ENCODE peak calls at places on chromosomes 16 and 17, in four cellular contexts. F is mesendoderm, Q is IMR-90, K is H1. X is an unnamed sample.

GRCh38 chr17:50664788-50665458 is 30.2 kb downstream of the ABCC3 start:
- DNase-seq in F (no peak), Q (no peak), K (no peak), X (no peak)

GRCh38 chr17:49509588-49509917 is 14.5 kb downstream of the NGFR start:
- DNase-seq in F (no peak), Q (no peak), K (no peak), X (no peak)

GRCh38 chr17:35968520-35969054 is 12.7 kb downstream of the CCL16 start:
- DNase-seq in F (no peak), Q (no peak), K (no peak), X (no peak)

GRCh38 chr17:16988749-16989229 is 16.9 kb upstream of the TNFRSF13B start:
- DNase-seq in F (no peak), Q (no peak), K (no peak), X (no peak)

GRCh38 chr17:4795168-4795567 is 796 bp upstream of the PSMB6 start:
- DNase-seq in F (no peak), Q (no peak), K (no peak), X (no peak)

GRCh38 chr16:1723450-1724147 is 17.6 kb downstream of the MAPK8IP3 start:
- DNase-seq in F (peak; percentile 33), Q (peak; percentile 32), K (peak; percentile 74), X (no peak)

GRCh38 chr17:64781810-64782555 is 119.9 kb upstream of the SMURF2 start:
- DNase-seq in F (no peak), Q (no peak), K (peak; percentile 54), X (no peak)

GRCh38 chr16:47711809-47712208 is 250.7 kb downstream of the PHKB start:
- DNase-seq in F (no peak), Q (no peak), K (no peak), X (no peak)

GRCh38 chr17:1829189-1829578 is 518 bp downstream of the SMYD4 start:
- DNase-seq in F (no peak), Q (no peak), K (no peak), X (no peak)

GRCh38 chr17:76480676-76481075 is 13.3 kb downstream of the AANAT start:
- DNase-seq in F (no peak), Q (no peak), K (no peak), X (no peak)
- H3K27ac ChIP-seq in F (no peak overlapping the region), Q (no peak overlapping the region), K (no peak overlapping the region), X (no peak overlapping the region)

GRCh38 chr16:4385789-4386451 is 14.3 kb downstream of the VASN start:
- DNase-seq in F (no peak), Q (no peak), K (no peak), X (no peak)

GRCh38 chr16:4386452-4386813 is 14.8 kb downstream of the VASN start:
- DNase-seq in F (no peak), Q (no peak), K (peak; percentile 50), X (no peak)

GRCh38 chr16:4383591-4384495 is 12.2 kb downstream of the VASN start:
- DNase-seq in F (no peak), Q (no peak), K (no peak), X (no peak)

GRCh38 chr16:4384497-4384896 is 12.8 kb downstream of the VASN start:
- DNase-seq in F (no peak), Q (peak; percentile 43), K (no peak), X (no peak)

DNA sequence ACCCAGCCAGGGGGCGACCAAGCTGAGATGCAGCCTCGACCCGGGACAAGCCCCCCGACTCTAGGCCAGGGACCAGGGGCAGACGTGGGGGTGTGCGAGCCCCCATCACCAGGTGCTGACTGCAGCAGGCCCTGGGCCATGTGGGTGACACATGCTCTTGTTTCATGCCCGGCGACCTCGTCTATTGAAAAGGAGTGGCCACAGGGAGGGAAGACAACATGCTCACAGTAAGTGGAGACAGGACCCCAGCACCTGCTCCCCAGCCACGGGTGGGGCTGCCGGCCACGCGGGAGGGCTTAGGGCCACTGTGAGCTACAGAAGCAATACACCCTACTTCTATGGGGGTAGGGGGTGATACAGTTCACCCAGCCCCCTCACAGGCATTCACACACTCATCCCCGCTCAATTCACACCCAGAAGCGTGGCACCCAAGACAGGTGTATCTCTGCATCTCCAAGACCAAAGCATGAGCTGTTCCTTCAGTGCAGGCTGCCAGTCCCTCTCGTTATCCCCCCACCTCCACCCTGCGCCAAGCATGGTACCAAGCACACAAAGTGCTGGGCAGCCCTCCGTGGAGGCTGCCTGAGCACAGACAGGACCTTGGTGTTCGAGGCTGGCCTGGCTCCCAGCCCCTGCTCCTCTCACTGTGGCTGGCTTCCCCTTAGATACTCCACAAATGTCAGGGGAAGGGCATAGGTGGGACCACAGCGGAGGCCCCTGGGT is 13.6 kb downstream of the VASN start:
- DNase-seq in F (no peak), Q (no peak), K (no peak), X (no peak)
- H3K4ac ChIP-seq in F (no peak overlapping the region), Q (peak overlapping the region; percentile 11), K (no peak overlapping the region), X (no peak overlapping the region)

GRCh38 chr17:40329981-40330794 is 21.2 kb downstream of the RARA start:
- DNase-seq in F (no peak), Q (no peak), K (no peak), X (no peak)
- H3K56ac ChIP-seq in F (no peak overlapping the region), Q (no peak overlapping the region), K (no peak overlapping the region), X (no peak overlapping the region)

GRCh38 chr17:70332356-70332755 is 163.0 kb downstream of the KCNJ2 start:
- DNase-seq in F (no peak), Q (no peak), K (no peak), X (no peak)
- H3K27ac ChIP-seq in F (no peak overlapping the region), Q (no peak overlapping the region), K (no peak overlapping the region), X (no peak overlapping the region)

GRCh38 chr17:38415250-38416194 is 12.7 kb upstream of the ARHGAP23 start:
- DNase-seq in F (peak; percentile 89), Q (peak; percentile 69), K (peak; percentile 86), X (peak; percentile 89)
- H3K4ac ChIP-seq in F (peak overlapping the region; percentile 87), Q (peak overlapping the region; percentile 99), K (peak overlapping the region; percentile 96), X (peak overlapping the region; percentile 59)

X was measured in H9.